ENCODE peak calls at places on chromosomes 5 and 9, in eight cellular contexts. One of them, this sample, is unnamed.

GRCh38 chr9:99859395-99859980 is 37.8 kb downstream of the NR4A3 start:
- DNase-seq in stimulated activated CD4-positive, alpha-beta T cell treated with anti-CD3 and anti-CD28 coated beads, Interleukin-2, amount 100 ng/mL, for 48 hours: no peak
- DNase-seq in naive thymus-derived CD4-positive, alpha-beta T cell: no peak
- DNase-seq in myocyte: no peak
- DNase-seq in GM06990: no peak
- DNase-seq in SW480: no peak
- DNase-seq in stimulated activated CD8-positive, alpha-beta memory T cell treated with anti-CD3 and anti-CD28 coated beads, Interleukin-15, amount 100 ng/mL, for 48 hours: no peak
- DNase-seq in DMS79 treated with DMSO at 0.1 percent for 48 hours: no peak
- DNase-seq in this sample: no peak

GRCh38 chr5:56851258-56851941 is 36.1 kb downstream of the MAP3K1 start:
- DNase-seq in DMS79 treated with DMSO at 0.1 percent for 48 hours: no peak
- DNase-seq in naive thymus-derived CD4-positive, alpha-beta T cell: no peak
- DNase-seq in myocyte: no peak
- DNase-seq in stimulated activated CD8-positive, alpha-beta memory T cell treated with anti-CD3 and anti-CD28 coated beads, Interleukin-15, amount 100 ng/mL, for 48 hours: no peak
- DNase-seq in SW480: no peak
- DNase-seq in GM06990: no peak
- DNase-seq in stimulated activated CD4-positive, alpha-beta T cell treated with anti-CD3 and anti-CD28 coated beads, Interleukin-2, amount 100 ng/mL, for 48 hours: no peak
- DNase-seq in this sample: no peak

GRCh38 chr9:128902351-128903078 is 18.3 kb upstream of the PHYHD1 start:
- DNase-seq in naive thymus-derived CD4-positive, alpha-beta T cell: peak
- DNase-seq in stimulated activated CD4-positive, alpha-beta T cell treated with anti-CD3 and anti-CD28 coated beads, Interleukin-2, amount 100 ng/mL, for 48 hours: peak
- DNase-seq in SW480: peak
- DNase-seq in stimulated activated CD8-positive, alpha-beta memory T cell treated with anti-CD3 and anti-CD28 coated beads, Interleukin-15, amount 100 ng/mL, for 48 hours: peak
- DNase-seq in GM06990: peak
- DNase-seq in DMS79 treated with DMSO at 0.1 percent for 48 hours: no peak
- DNase-seq in myocyte: peak
- DNase-seq in this sample: no peak

GRCh38 chr5:103801681-103802080 is 239.1 kb upstream of the NUDT12 start:
- DNase-seq in stimulated activated CD4-positive, alpha-beta T cell treated with anti-CD3 and anti-CD28 coated beads, Interleukin-2, amount 100 ng/mL, for 48 hours: no peak
- DNase-seq in naive thymus-derived CD4-positive, alpha-beta T cell: no peak
- DNase-seq in DMS79 treated with DMSO at 0.1 percent for 48 hours: no peak
- DNase-seq in SW480: no peak
- DNase-seq in stimulated activated CD8-positive, alpha-beta memory T cell treated with anti-CD3 and anti-CD28 coated beads, Interleukin-15, amount 100 ng/mL, for 48 hours: no peak
- DNase-seq in GM06990: no peak
- DNase-seq in myocyte: no peak
- DNase-seq in this sample: no peak

GRCh38 chr9:127611796-127612790 is at the start of gene STXBP1:
- DNase-seq in myocyte: peak
- DNase-seq in GM06990: peak
- DNase-seq in naive thymus-derived CD4-positive, alpha-beta T cell: peak
- DNase-seq in stimulated activated CD4-positive, alpha-beta T cell treated with anti-CD3 and anti-CD28 coated beads, Interleukin-2, amount 100 ng/mL, for 48 hours: peak
- DNase-seq in stimulated activated CD8-positive, alpha-beta memory T cell treated with anti-CD3 and anti-CD28 coated beads, Interleukin-15, amount 100 ng/mL, for 48 hours: peak
- DNase-seq in DMS79 treated with DMSO at 0.1 percent for 48 hours: peak
- DNase-seq in SW480: peak
- DNase-seq in this sample: peak

GRCh38 chr5:172035039-172035438 is 28.6 kb upstream of the FBXW11 start:
- DNase-seq in naive thymus-derived CD4-positive, alpha-beta T cell: no peak
- DNase-seq in GM06990: no peak
- DNase-seq in SW480: no peak
- DNase-seq in DMS79 treated with DMSO at 0.1 percent for 48 hours: no peak
- DNase-seq in stimulated activated CD4-positive, alpha-beta T cell treated with anti-CD3 and anti-CD28 coated beads, Interleukin-2, amount 100 ng/mL, for 48 hours: no peak
- DNase-seq in stimulated activated CD8-positive, alpha-beta memory T cell treated with anti-CD3 and anti-CD28 coated beads, Interleukin-15, amount 100 ng/mL, for 48 hours: no peak
- DNase-seq in myocyte: no peak
- DNase-seq in this sample: no peak

GRCh38 chr9:74500584-74500924 is 3.4 kb downstream of the RORB start:
- DNase-seq in GM06990: no peak
- DNase-seq in naive thymus-derived CD4-positive, alpha-beta T cell: no peak
- DNase-seq in stimulated activated CD8-positive, alpha-beta memory T cell treated with anti-CD3 and anti-CD28 coated beads, Interleukin-15, amount 100 ng/mL, for 48 hours: no peak
- DNase-seq in SW480: no peak
- DNase-seq in DMS79 treated with DMSO at 0.1 percent for 48 hours: no peak
- DNase-seq in stimulated activated CD4-positive, alpha-beta T cell treated with anti-CD3 and anti-CD28 coated beads, Interleukin-2, amount 100 ng/mL, for 48 hours: no peak
- DNase-seq in myocyte: no peak
- DNase-seq in this sample: no peak

GRCh38 chr9:75190762-75191161 is 102.4 kb downstream of the OSTF1 start:
- DNase-seq in stimulated activated CD4-positive, alpha-beta T cell treated with anti-CD3 and anti-CD28 coated beads, Interleukin-2, amount 100 ng/mL, for 48 hours: no peak
- DNase-seq in GM06990: no peak
- DNase-seq in stimulated activated CD8-positive, alpha-beta memory T cell treated with anti-CD3 and anti-CD28 coated beads, Interleukin-15, amount 100 ng/mL, for 48 hours: no peak
- DNase-seq in myocyte: no peak
- DNase-seq in naive thymus-derived CD4-positive, alpha-beta T cell: peak
- DNase-seq in SW480: no peak
- DNase-seq in DMS79 treated with DMSO at 0.1 percent for 48 hours: no peak
- DNase-seq in this sample: no peak

GRCh38 chr9:135305546-135306180 is 173.9 kb upstream of the PPP1R26 start:
- DNase-seq in SW480: no peak
- DNase-seq in myocyte: no peak
- DNase-seq in GM06990: no peak
- DNase-seq in stimulated activated CD8-positive, alpha-beta memory T cell treated with anti-CD3 and anti-CD28 coated beads, Interleukin-15, amount 100 ng/mL, for 48 hours: no peak
- DNase-seq in naive thymus-derived CD4-positive, alpha-beta T cell: no peak
- DNase-seq in DMS79 treated with DMSO at 0.1 percent for 48 hours: no peak
- DNase-seq in stimulated activated CD4-positive, alpha-beta T cell treated with anti-CD3 and anti-CD28 coated beads, Interleukin-2, amount 100 ng/mL, for 48 hours: no peak
- DNase-seq in this sample: no peak

GRCh38 chr5:146965781-146966659 is 87.5 kb upstream of the PPP2R2B start:
- DNase-seq in naive thymus-derived CD4-positive, alpha-beta T cell: peak
- DNase-seq in GM06990: no peak
- DNase-seq in DMS79 treated with DMSO at 0.1 percent for 48 hours: peak
- DNase-seq in stimulated activated CD8-positive, alpha-beta memory T cell treated with anti-CD3 and anti-CD28 coated beads, Interleukin-15, amount 100 ng/mL, for 48 hours: peak
- DNase-seq in stimulated activated CD4-positive, alpha-beta T cell treated with anti-CD3 and anti-CD28 coated beads, Interleukin-2, amount 100 ng/mL, for 48 hours: peak
- DNase-seq in SW480: peak
- DNase-seq in myocyte: peak
- DNase-seq in this sample: peak

GRCh38 chr5:87268970-87269377 is 1.3 kb downstream of the RASA1 start:
- DNase-seq in stimulated activated CD4-positive, alpha-beta T cell treated with anti-CD3 and anti-CD28 coated beads, Interleukin-2, amount 100 ng/mL, for 48 hours: no peak
- DNase-seq in stimulated activated CD8-positive, alpha-beta memory T cell treated with anti-CD3 and anti-CD28 coated beads, Interleukin-15, amount 100 ng/mL, for 48 hours: no peak
- DNase-seq in DMS79 treated with DMSO at 0.1 percent for 48 hours: peak
- DNase-seq in myocyte: no peak
- DNase-seq in GM06990: no peak
- DNase-seq in naive thymus-derived CD4-positive, alpha-beta T cell: no peak
- DNase-seq in SW480: no peak
- DNase-seq in this sample: no peak

GRCh38 chr9:132840980-132841379 is 37.1 kb downstream of the AK8 start:
- DNase-seq in myocyte: peak
- DNase-seq in stimulated activated CD8-positive, alpha-beta memory T cell treated with anti-CD3 and anti-CD28 coated beads, Interleukin-15, amount 100 ng/mL, for 48 hours: no peak
- DNase-seq in SW480: no peak
- DNase-seq in naive thymus-derived CD4-positive, alpha-beta T cell: no peak
- DNase-seq in stimulated activated CD4-positive, alpha-beta T cell treated with anti-CD3 and anti-CD28 coated beads, Interleukin-2, amount 100 ng/mL, for 48 hours: no peak
- DNase-seq in DMS79 treated with DMSO at 0.1 percent for 48 hours: no peak
- DNase-seq in GM06990: no peak
- DNase-seq in this sample: no peak

GRCh38 chr5:32314658-32315057 is 1.9 kb upstream of the MTMR12 start:
- DNase-seq in stimulated activated CD8-positive, alpha-beta memory T cell treated with anti-CD3 and anti-CD28 coated beads, Interleukin-15, amount 100 ng/mL, for 48 hours: no peak
- DNase-seq in GM06990: no peak
- DNase-seq in stimulated activated CD4-positive, alpha-beta T cell treated with anti-CD3 and anti-CD28 coated beads, Interleukin-2, amount 100 ng/mL, for 48 hours: no peak
- DNase-seq in DMS79 treated with DMSO at 0.1 percent for 48 hours: no peak
- DNase-seq in myocyte: no peak
- DNase-seq in SW480: no peak
- DNase-seq in naive thymus-derived CD4-positive, alpha-beta T cell: no peak
- DNase-seq in this sample: no peak